ENCODE peak calls at places on chromosomes 13 and 19, in nine cellular contexts. W, L, Q, T, X, R, D, O and N are unnamed samples.

GRCh38 chr19:18762125-18763023 is 28.7 kb downstream of the COMP start:
- DNase-seq in W (peak; percentile 64), L (peak; percentile 99), Q (peak; percentile 72), T (peak; percentile 57), X (peak; percentile 96), R (no peak), D (peak; percentile 98), O (no peak), N (peak; percentile 18)

GRCh38 chr19:4976412-4977298 is 7.7 kb downstream of the KDM4B start:
- DNase-seq in W (peak; percentile 72), L (no peak), Q (peak; percentile 93), T (peak; percentile 98), X (peak; percentile 74), R (peak; percentile 97), D (peak; percentile 53), O (no peak), N (peak; percentile 99)

GRCh38 chr19:37551123-37551993 is 43.2 kb downstream of the ZNF571 start:
- DNase-seq in W (peak; percentile 50), L (no peak), Q (peak; percentile 71), T (peak; percentile 78), X (no peak), R (peak; percentile 76), D (no peak), O (peak; percentile 61), N (peak; percentile 73)

GRCh38 chr19:17086811-17087210 is 11.2 kb downstream of the MYO9B start:
- DNase-seq in W (no peak), L (no peak), Q (no peak), T (peak; percentile 24), X (no peak), R (no peak), D (no peak), O (no peak), N (no peak)

GRCh38 chr19:36086326-36086725 is 24.6 kb upstream of the OVOL3 start:
- DNase-seq in W (no peak), L (no peak), Q (no peak), T (no peak), X (no peak), R (no peak), D (no peak), O (no peak), N (no peak)

GRCh38 chr19:35592226-35592625 is 6.3 kb downstream of the PMIS2 start:
- DNase-seq in W (no peak), L (peak; percentile 33), Q (peak; percentile 16), T (peak; percentile 72), X (no peak), R (peak; percentile 19), D (peak; percentile 36), O (no peak), N (peak; percentile 70)

GRCh38 chr13:43472344-43472743 is 314.4 kb downstream of the ENOX1 start:
- DNase-seq in W (no peak), L (no peak), Q (no peak), T (no peak), X (no peak), R (no peak), D (no peak), O (no peak), N (no peak)

GRCh38 chr19:5038631-5039271 is 69.8 kb downstream of the KDM4B start:
- DNase-seq in W (no peak), L (no peak), Q (no peak), T (peak; percentile 55), X (no peak), R (peak; percentile 58), D (peak; percentile 40), O (no peak), N (peak; percentile 41)

GRCh38 chr19:39297931-39298634 is 1.9 kb downstream of the IFNL1 start:
- DNase-seq in W (no peak), L (no peak), Q (no peak), T (no peak), X (no peak), R (no peak), D (peak; percentile 40), O (no peak), N (no peak)

GRCh38 chr13:98458431-98458830 is 118.5 kb downstream of the STK24 start:
- DNase-seq in W (peak; percentile 20), L (no peak), Q (no peak), T (no peak), X (no peak), R (no peak), D (no peak), O (no peak), N (no peak)

GRCh38 chr19:35099155-35099896 is 16.3 kb upstream of the FXYD3 start:
- DNase-seq in W (no peak), L (no peak), Q (no peak), T (no peak), X (no peak), R (no peak), D (no peak), O (no peak), N (no peak)

GRCh38 chr13:20035130-20035529 is 76.6 kb downstream of the ZMYM2 start:
- DNase-seq in W (no peak), L (no peak), Q (peak; percentile 4), T (peak; percentile 26), X (no peak), R (no peak), D (no peak), O (no peak), N (peak; percentile 19)

GRCh38 chr13:80070024-80070703 is 270.8 kb downstream of the SPRY2 start:
- DNase-seq in W (no peak), L (no peak), Q (no peak), T (no peak), X (no peak), R (no peak), D (no peak), O (no peak), N (no peak)

GRCh38 chr13:34164585-34164984 is 346.6 kb downstream of the RFC3 start:
- DNase-seq in W (no peak), L (no peak), Q (peak; percentile 89), T (peak; percentile 20), X (no peak), R (no peak), D (no peak), O (no peak), N (no peak)

GRCh38 chr13:34162545-34162936 is 344.6 kb downstream of the RFC3 start:
- DNase-seq in W (no peak), L (no peak), Q (peak; percentile 94), T (peak; percentile 80), X (no peak), R (no peak), D (no peak), O (no peak), N (no peak)

GRCh38 chr13:34165158-34165557 is 347.2 kb downstream of the RFC3 start:
- DNase-seq in W (no peak), L (no peak), Q (no peak), T (no peak), X (no peak), R (no peak), D (no peak), O (no peak), N (no peak)

GRCh38 chr13:34159946-34160345 is 342.0 kb downstream of the RFC3 start:
- DNase-seq in W (no peak), L (no peak), Q (no peak), T (no peak), X (no peak), R (no peak), D (no peak), O (no peak), N (no peak)

DNA sequence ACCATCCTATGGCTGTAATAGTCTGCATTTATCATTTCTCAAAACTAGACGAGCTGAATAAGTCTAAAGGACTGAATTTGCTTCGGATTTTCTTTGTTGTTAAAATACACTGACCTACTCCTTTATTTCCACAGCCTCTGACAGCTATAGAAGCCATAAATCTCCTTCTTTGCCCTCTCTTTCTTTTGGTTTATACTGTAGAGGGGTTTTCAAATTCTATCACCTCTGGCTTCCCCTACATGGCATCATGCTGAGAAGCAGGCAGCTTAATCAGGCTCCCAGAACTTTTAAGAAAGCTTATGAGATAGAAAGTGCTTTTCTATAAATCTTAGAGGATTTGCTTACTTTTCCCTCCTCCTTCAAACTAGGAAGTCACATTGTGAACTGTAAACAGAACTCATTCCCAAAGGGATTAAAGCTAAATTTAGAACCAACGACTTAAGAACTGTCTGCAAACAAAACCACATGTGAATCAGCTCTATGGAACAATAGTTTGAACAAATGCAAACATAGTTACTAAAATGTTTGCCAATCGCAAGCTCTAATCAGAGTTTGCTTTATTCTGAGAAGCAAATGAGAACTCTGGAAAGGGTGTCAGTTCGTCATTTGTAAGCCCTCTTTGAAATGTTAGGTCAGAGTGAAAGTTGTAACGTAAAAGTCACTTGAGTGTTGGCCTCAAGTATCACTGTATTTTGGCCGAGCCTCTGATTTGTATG is 344.0 kb downstream of the RFC3 start:
- DNase-seq in W (no peak), L (no peak), Q (peak; percentile 90), T (peak; percentile 82), X (no peak), R (no peak), D (no peak), O (peak; percentile 42), N (peak; percentile 92)
- H3K4me3 ChIP-seq in W (peak overlapping the region; percentile 34), L (no peak overlapping the region), Q (no peak overlapping the region), T (no peak overlapping the region), X (no peak overlapping the region), R (no peak overlapping the region), D (no peak overlapping the region), O (no peak overlapping the region), N (no peak overlapping the region)

DNA sequence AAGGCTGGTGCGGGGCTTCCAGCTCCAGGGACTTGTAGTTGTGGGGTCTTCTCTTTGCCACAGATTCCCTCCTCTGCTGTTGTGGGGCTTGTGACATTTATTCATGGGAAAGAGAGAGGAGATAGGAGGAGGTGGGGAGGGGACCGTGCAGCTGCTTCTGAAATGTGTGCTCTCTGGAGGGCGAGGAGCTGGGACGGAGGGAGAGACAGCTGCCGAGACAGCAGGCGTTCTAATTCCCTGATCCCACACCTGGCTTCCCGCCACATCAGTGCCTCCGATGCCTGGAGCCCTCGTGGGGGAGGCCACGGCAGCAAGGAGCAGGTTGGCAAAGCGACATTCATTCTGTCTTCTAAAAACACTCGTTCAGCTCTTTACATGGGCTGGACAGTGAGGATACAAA is 164.4 kb downstream of the USP12 start:
- DNase-seq in W (no peak), L (peak; percentile 55), Q (no peak), T (no peak), X (no peak), R (no peak), D (no peak), O (no peak), N (no peak)
- H3K4me3 ChIP-seq in W (peak overlapping the region; percentile 63), L (peak overlapping the region; percentile 57), Q (peak overlapping the region; percentile 19), T (no peak overlapping the region), X (peak overlapping the region; percentile 41), R (no peak overlapping the region), D (peak overlapping the region; percentile 47), O (no peak overlapping the region), N (peak overlapping the region; percentile 42)

DNA sequence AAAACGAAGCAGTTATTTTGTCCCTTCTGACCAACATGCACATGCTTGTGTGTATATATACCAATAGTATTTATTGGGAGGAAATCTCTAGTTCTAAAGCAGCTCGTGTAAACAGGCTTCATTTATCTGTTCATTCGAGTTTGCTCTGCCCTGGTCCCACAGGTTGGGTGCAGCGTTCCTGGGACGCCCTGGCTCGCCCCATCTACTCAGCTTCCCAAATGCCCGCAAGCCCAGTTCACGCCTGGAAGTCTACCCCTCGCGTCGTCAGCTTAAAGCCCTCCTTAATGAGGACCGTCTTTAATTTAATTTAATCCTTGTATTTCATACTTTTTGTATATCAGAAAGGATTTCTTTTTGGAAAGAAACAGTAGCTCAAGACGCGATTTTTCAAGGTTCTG is 604 bp downstream of the THSD1 start:
- DNase-seq in W (no peak), L (no peak), Q (no peak), T (no peak), X (no peak), R (no peak), D (no peak), O (no peak), N (no peak)
- H3K4me3 ChIP-seq in W (peak overlapping the region; percentile 72), L (peak overlapping the region; percentile 63), Q (peak overlapping the region; percentile 96), T (peak overlapping the region; percentile 60), X (peak overlapping the region; percentile 65), R (no peak overlapping the region), D (peak overlapping the region; percentile 46), O (peak overlapping the region; percentile 66), N (peak overlapping the region; percentile 71)

GRCh38 chr13:44557986-44558385 is 18.1 kb downstream of the TSC22D1 start:
- DNase-seq in W (no peak), L (no peak), Q (no peak), T (no peak), X (no peak), R (no peak), D (no peak), O (no peak), N (no peak)
- H3K4me3 ChIP-seq in W (no peak overlapping the region), L (no peak overlapping the region), Q (no peak overlapping the region), T (no peak overlapping the region), X (no peak overlapping the region), R (no peak overlapping the region), D (no peak overlapping the region), O (no peak overlapping the region), N (no peak overlapping the region)